ENCODE peak calls at places on chromosomes 4 and X, in six cellular contexts. J is colonic mucosa, D is astrocyte, N is fibroblast of lung, O is lower lobe of right lung, I is left ventricle myocardium inferior. K is an unnamed sample.

GRCh38 chrX:49273181-49273727 is 3.7 kb downstream of the PPP1R3F start:
- DNase-seq in J (no peak), D (no peak), N (no peak), O (no peak), I (no peak), K (no peak)

GRCh38 chrX:107773206-107773605 is 2.4 kb downstream of the TSC22D3 start:
- DNase-seq in J (no peak), D (no peak), N (no peak), O (no peak), I (no peak), K (no peak)

GRCh38 chr4:100949350-100949935 is 397.9 kb downstream of the PPP3CA start:
- DNase-seq in J (no peak), D (peak; percentile 30), N (peak; percentile 41), O (no peak), I (no peak), K (no peak)

GRCh38 chrX:15761564-15762191 is 23.6 kb downstream of the CA5B start:
- DNase-seq in J (peak; percentile 26), D (no peak), N (no peak), O (no peak), I (no peak), K (no peak)

GRCh38 chr4:88661724-88662123 is 35.9 kb downstream of the NAP1L5 start:
- DNase-seq in J (no peak), D (peak; percentile 83), N (peak; percentile 84), O (no peak), I (no peak), K (peak; percentile 33)

GRCh38 chr4:16083217-16084191 is at the start of gene PROM1:
- DNase-seq in J (peak; percentile 60), D (no peak), N (no peak), O (peak; percentile 52), I (peak; percentile 19), K (no peak)

GRCh38 chr4:12186526-12186925 is 757.8 kb upstream of the HS3ST1 start:
- DNase-seq in J (no peak), D (no peak), N (no peak), O (no peak), I (no peak), K (no peak)

GRCh38 chr4:182143822-182144620 is 99.2 kb upstream of the TENM3 start:
- DNase-seq in J (no peak), D (peak; percentile 89), N (peak; percentile 92), O (no peak), I (no peak), K (peak; percentile 50)

GRCh38 chr4:102759835-102760644 is 728 bp downstream of the MANBA start:
- DNase-seq in J (peak; percentile 35), D (peak; percentile 65), N (peak; percentile 59), O (no peak), I (no peak), K (no peak)

GRCh38 chr4:73452953-73453700 is 17.1 kb downstream of the AFP start:
- DNase-seq in J (peak; percentile 51), D (peak; percentile 32), N (peak; percentile 56), O (no peak), I (no peak), K (no peak)
- H3K4me3 ChIP-seq in J (no peak overlapping the region), D (no peak overlapping the region), N (no peak overlapping the region), O (no peak overlapping the region), I (no peak overlapping the region), K (no peak overlapping the region)

GRCh38 chrX:136477026-136477425 is 10.7 kb upstream of the BRS3 start:
- DNase-seq in J (no peak), D (no peak), N (no peak), O (no peak), I (no peak), K (no peak)

GRCh38 chrX:136468391-136469103 is 19.2 kb upstream of the BRS3 start:
- DNase-seq in J (peak; percentile 19), D (no peak), N (no peak), O (no peak), I (no peak), K (no peak)

GRCh38 chrX:136475236-136475635 is 12.5 kb upstream of the BRS3 start:
- DNase-seq in J (no peak), D (no peak), N (no peak), O (no peak), I (no peak), K (no peak)

GRCh38 chrX:136476501-136476900 is 11.2 kb upstream of the BRS3 start:
- DNase-seq in J (no peak), D (no peak), N (no peak), O (no peak), I (no peak), K (no peak)

DNA sequence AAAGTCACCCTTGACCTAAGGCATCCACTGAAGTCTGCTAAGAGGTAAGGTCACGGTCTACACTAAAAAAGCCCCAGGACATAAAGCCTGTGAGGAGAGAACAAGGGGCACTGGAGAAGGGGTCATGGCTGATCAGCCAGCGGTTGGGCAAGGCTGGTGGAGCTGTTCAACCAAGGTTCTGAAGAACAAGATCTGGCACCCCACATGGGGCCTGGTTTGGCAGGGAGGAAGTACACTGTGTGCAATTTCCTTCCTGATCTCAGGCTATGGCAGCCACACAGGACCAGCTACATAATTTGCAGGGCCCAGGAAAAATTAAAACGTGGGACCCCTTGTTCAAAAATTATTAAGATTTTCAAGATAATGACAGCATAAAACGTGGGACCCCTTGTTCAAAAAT is 14.1 kb upstream of the BRS3 start:
- DNase-seq in J (no peak), D (no peak), N (no peak), O (no peak), I (no peak), K (no peak)
- TF ChIP-seq CTCF in J (no peak), D (no peak), N (no peak), O (no peak), I (no peak), K (no peak)

GRCh38 chrX:69263421-69263820 is 98.2 kb upstream of the PJA1 start:
- DNase-seq in J (no peak), D (no peak), N (no peak), O (no peak), I (no peak), K (no peak)
- H3K27ac ChIP-seq in J (no peak overlapping the region), D (no peak overlapping the region), N (no peak overlapping the region), O (no peak overlapping the region), I (no peak overlapping the region), K (no peak overlapping the region)

GRCh38 chrX:12972239-12972638 is 2.7 kb upstream of the TMSB4X start:
- DNase-seq in J (no peak), D (no peak), N (no peak), O (no peak), I (no peak), K (no peak)
- H3K4me3 ChIP-seq in J (no peak overlapping the region), D (no peak overlapping the region), N (no peak overlapping the region), O (peak overlapping the region; percentile 76), I (peak overlapping the region; percentile 80), K (no peak overlapping the region)

GRCh38 chr4:69073375-69073774 is 22.9 kb upstream of the UGT2B7 start:
- DNase-seq in J (no peak), D (no peak), N (no peak), O (no peak), I (no peak), K (no peak)
- TF ChIP-seq CTCF in J (no peak), D (no peak), N (no peak), O (no peak), I (no peak), K (no peak)

DNA sequence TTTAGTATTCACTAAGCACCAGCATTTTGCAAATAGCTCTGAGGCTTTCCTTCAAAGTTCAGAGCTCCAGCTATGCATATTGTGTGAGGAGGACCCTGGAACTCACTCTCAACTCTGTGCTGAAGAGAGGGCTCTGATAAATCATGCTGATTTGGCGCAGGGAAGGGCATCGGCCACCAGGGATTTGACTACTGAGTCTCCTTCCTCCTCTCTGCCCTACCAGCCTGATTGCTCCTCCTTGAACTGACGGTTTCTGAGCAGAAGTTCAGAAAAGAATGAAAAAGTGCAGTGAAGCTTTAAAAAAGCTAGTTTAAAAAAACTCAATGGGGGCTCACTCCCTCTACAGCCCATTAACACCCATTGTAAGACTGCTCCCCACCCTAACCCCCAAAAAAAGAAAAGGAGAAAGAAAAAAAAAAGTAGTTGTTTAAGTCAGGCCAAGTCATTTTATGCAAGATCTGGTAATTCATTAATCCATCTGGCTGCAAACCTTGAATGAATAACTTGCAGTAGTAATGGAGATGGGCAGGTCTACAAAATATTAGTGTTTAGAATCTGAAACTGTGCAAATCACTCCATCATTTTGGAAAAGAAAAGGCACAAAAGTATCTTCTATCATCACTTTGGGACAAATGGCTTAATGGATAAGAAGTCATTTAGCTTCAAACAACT is 13.3 kb downstream of the PPARGC1A start:
- DNase-seq in J (peak; percentile 58), D (no peak), N (no peak), O (no peak), I (no peak), K (no peak)
- H3K27ac ChIP-seq in J (peak overlapping the region; percentile 69), D (no peak overlapping the region), N (no peak overlapping the region), O (no peak overlapping the region), I (peak overlapping the region; percentile 94), K (no peak overlapping the region)

DNA sequence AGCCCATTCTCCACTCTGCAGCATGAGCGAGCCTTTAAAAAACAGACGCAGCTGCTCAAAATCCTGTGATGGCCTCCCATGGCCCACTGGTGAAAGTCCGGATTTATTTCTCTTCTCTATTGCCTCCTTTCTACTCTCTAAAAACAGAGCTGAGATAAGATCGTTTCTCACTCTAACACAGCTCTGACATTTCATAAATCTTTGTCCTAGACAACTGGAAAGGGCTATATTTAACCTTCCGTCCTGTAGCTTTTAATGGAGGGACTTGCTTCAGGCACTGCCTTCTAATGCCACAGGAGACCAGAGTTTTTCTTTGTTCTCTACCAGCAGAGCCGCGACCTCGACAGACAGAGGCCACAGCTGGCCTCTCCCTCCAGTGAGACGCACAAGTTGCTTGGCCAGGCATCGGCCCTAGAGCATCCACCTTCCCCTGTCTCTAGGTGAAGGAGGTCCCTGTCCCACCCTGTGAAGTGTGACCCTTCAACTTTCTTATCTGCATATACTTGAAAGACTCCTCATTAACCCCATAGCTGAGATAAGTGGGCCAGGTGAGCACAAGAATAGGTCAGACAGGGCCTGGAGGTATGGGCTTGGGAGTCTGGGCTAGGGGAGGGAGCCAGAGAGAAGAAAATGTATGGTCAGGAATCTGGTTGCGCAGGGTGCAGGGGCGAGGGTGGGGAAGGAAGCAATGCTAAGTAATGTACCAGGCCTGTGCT is 50.0 kb downstream of the RTL5 start:
- DNase-seq in J (no peak), D (no peak), N (no peak), O (no peak), I (no peak), K (no peak)
- H3K4me3 ChIP-seq in J (no peak overlapping the region), D (no peak overlapping the region), N (no peak overlapping the region), O (no peak overlapping the region), I (peak overlapping the region; percentile 58), K (no peak overlapping the region)

GRCh38 chrX:154715825-154716224 is 35.1 kb downstream of the GAB3 start:
- DNase-seq in J (no peak), D (no peak), N (no peak), O (no peak), I (no peak), K (no peak)
- TF ChIP-seq CTCF in J (no peak), D (no peak), N (no peak), O (no peak), I (no peak), K (no peak)

GRCh38 chr4:173167793-173168395 is 717 bp upstream of the GALNT7 start:
- DNase-seq in J (peak; percentile 66), D (peak; percentile 40), N (peak; percentile 61), O (peak; percentile 60), I (no peak), K (no peak)

GRCh38 chr4:173169428-173170209 is 1.0 kb downstream of the GALNT7 start:
- DNase-seq in J (peak; percentile 60), D (peak; percentile 55), N (peak; percentile 71), O (peak; percentile 82), I (peak; percentile 59), K (no peak)

GRCh38 chr4:173170210-173170778 is 1.7 kb downstream of the GALNT7 start:
- DNase-seq in J (no peak), D (no peak), N (peak; percentile 26), O (no peak), I (no peak), K (no peak)

GRCh38 chr4:173169178-173169427 is 492 bp downstream of the GALNT7 start:
- DNase-seq in J (no peak), D (no peak), N (no peak), O (no peak), I (no peak), K (no peak)

GRCh38 chr4:173168396-173169177 is at the start of gene GALNT7:
- DNase-seq in J (peak; percentile 85), D (peak; percentile 49), N (peak; percentile 71), O (peak; percentile 83), I (peak; percentile 56), K (no peak)
- H3K27ac ChIP-seq in J (peak within 1 kb of the TSS; percentile 94), D (peak within 1 kb of the TSS; percentile 78), N (peak within 1 kb of the TSS; percentile 65), O (peak within 1 kb of the TSS; percentile 93), I (peak within 1 kb of the TSS; percentile 95), K (peak within 1 kb of the TSS; percentile 68)

K was measured in AG04450.